ENCODE peak calls at places on chromosomes 7 and 10, in seven cellular contexts. A is HCT116, P is HepG2, R is H1, F is K562, I is GM12878, N is SK-N-SH. Q is an unnamed sample.

GRCh38 chr7:51577390-51577789 is 260.8 kb upstream of the COBL start:
- DNase-seq in A (no peak), P (no peak), R (no peak), F (no peak), I (no peak), N (no peak), Q (no peak)

GRCh38 chr7:116691664-116692063 is 19.7 kb downstream of the MET start:
- DNase-seq in A (no peak), P (peak), R (no peak), F (no peak), I (no peak), N (no peak), Q (no peak)

GRCh38 chr10:35690534-35690933 is 48.4 kb upstream of the FZD8 start:
- DNase-seq in A (no peak), P (peak), R (no peak), F (no peak), I (no peak), N (no peak), Q (peak)

GRCh38 chr7:101420436-101420835 is 57.8 kb downstream of the COL26A1 start:
- DNase-seq in A (no peak), P (no peak), R (peak), F (peak), I (no peak), N (peak), Q (peak)

GRCh38 chr7:28921822-28922221 is 36.3 kb downstream of the TRIL start:
- DNase-seq in A (peak), P (peak), R (no peak), F (peak), I (no peak), N (peak), Q (peak)

GRCh38 chr7:128003179-128003578 is 28.1 kb downstream of the LRRC4 start:
- DNase-seq in A (no peak), P (no peak), R (no peak), F (no peak), I (no peak), N (no peak), Q (no peak)

GRCh38 chr7:55526329-55526728 is 46.0 kb downstream of the VOPP1 start:
- DNase-seq in A (no peak), P (no peak), R (no peak), F (no peak), I (no peak), N (no peak), Q (no peak)

GRCh38 chr7:47779341-47779771 is 168.9 kb downstream of the PKD1L1 start:
- DNase-seq in A (no peak), P (no peak), R (no peak), F (no peak), I (no peak), N (no peak), Q (no peak)

GRCh38 chr7:5497158-5498103 is 73.8 kb upstream of the TNRC18 start:
- DNase-seq in A (no peak), P (no peak), R (no peak), F (peak), I (no peak), N (peak), Q (peak)

GRCh38 chr10:32207544-32207943 is 139.4 kb downstream of the EPC1 start:
- DNase-seq in A (peak), P (peak), R (peak), F (peak), I (no peak), N (peak), Q (peak)

GRCh38 chr10:132239126-132240031 is 52.6 kb downstream of the DPYSL4 start:
- DNase-seq in A (no peak), P (no peak), R (no peak), F (no peak), I (no peak), N (peak), Q (no peak)

GRCh38 chr10:72757712-72758111 is 65.8 kb downstream of the MCU start:
- DNase-seq in A (no peak), P (no peak), R (no peak), F (no peak), I (no peak), N (no peak), Q (no peak)

GRCh38 chr10:93245772-93246171 is 172.1 kb downstream of the CYP26A1 start:
- DNase-seq in A (no peak), P (no peak), R (no peak), F (no peak), I (no peak), N (no peak), Q (no peak)

GRCh38 chr7:69373171-69374035 is 224.9 kb upstream of the AUTS2 start:
- DNase-seq in A (no peak), P (no peak), R (no peak), F (no peak), I (no peak), N (no peak), Q (no peak)

GRCh38 chr7:103632972-103633371 is 187.0 kb upstream of the SLC26A5 start:
- DNase-seq in A (no peak), P (no peak), R (no peak), F (no peak), I (no peak), N (no peak), Q (no peak)

GRCh38 chr7:102814025-102814471 is 65.2 kb downstream of the FAM185A start:
- DNase-seq in A (no peak), P (no peak), R (no peak), F (no peak), I (no peak), N (no peak), Q (no peak)

GRCh38 chr10:61404771-61405170 is 48.4 kb downstream of the TMEM26 start:
- DNase-seq in A (no peak), P (no peak), R (no peak), F (no peak), I (no peak), N (no peak), Q (no peak)

GRCh38 chr7:25849361-25850184 is 302.4 kb upstream of the NFE2L3 start:
- DNase-seq in A (no peak), P (peak), R (no peak), F (peak), I (no peak), N (no peak), Q (no peak)

DNA sequence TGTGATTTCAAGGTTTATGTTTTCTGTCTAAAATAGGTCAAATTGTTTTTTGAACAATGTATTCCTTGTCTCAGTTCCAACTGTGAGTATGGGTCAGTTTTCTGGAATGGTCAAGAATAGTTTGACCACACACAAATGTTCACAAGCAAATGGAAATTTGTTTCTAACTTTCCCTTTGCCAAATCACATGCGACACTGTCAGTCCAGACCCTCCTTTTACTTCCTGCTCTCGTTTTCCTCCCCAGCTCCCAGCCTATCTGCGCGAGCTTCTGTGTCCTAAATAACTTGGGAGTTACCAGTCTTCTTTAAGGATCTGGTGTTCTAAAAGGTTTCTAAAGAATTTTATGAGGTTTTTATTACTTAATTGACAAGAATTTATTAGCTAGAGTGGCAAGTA is 266.0 kb upstream of the KLF6 start:
- DNase-seq in A (no peak), P (no peak), R (no peak), F (no peak), I (no peak), N (no peak), Q (peak)
- TF ChIP-seq JUND in A (no peak), P (no peak), R (no peak), F (no peak), I (no peak), N (no peak), Q (no peak)

GRCh38 chr7:143900230-143900766 is 1.7 kb downstream of the TCAF1 start:
- DNase-seq in A (no peak), P (peak), R (no peak), F (no peak), I (no peak), N (no peak), Q (no peak)
- TF ChIP-seq JUND in A (no peak), P (peak), R (no peak), F (no peak), I (no peak), N (no peak), Q (no peak)

DNA sequence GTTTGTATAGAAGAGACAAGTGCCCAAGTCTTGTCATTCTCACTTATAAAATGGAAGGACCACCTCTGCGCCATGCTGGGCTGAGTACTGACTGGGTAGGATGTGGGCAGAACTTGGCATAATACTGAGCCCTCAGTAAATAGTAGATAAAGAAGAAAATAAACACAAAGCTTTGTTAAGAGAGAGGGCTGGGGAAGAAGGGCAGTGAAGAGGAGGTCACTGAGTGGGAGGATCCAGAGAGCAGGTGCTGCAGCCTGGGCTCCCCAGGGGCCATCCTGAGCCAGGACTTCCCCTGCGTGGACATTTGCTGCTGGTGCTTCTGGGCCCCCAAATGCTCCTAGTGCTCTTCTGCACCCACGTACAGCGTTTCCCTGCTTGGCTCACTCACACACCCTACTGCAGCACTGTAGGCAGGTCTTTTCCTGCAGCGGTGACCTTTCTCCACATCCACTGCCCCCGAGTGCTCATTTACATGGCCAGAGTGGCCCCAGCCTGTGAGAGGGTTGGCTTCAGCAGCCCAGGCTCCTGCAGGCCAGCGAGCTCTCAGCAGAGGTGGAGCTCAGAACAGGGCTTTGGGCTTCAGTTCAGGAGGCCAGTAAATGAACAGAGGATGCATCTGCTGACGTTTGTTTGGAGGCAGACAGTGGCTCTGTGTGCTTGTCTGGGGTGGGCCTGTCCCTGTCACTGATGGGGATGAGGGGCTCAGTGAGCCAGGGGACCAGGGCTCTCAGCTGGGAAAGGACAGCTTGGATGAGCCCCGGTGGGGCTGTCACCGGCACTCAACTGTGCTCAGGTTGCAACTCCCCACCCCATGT is 164.6 kb downstream of the ADARB2 start:
- DNase-seq in A (no peak), P (no peak), R (no peak), F (no peak), I (no peak), N (no peak), Q (no peak)
- TF ChIP-seq JUND in A (no peak), P (no peak), R (no peak), F (no peak), I (no peak), N (no peak), Q (no peak)

GRCh38 chr10:8595140-8595539 is 540.7 kb downstream of the GATA3 start:
- DNase-seq in A (no peak), P (no peak), R (no peak), F (no peak), I (no peak), N (no peak), Q (no peak)
- TF ChIP-seq JUND in A (no peak), P (no peak), R (no peak), F (no peak), I (no peak), N (no peak), Q (no peak)

DNA sequence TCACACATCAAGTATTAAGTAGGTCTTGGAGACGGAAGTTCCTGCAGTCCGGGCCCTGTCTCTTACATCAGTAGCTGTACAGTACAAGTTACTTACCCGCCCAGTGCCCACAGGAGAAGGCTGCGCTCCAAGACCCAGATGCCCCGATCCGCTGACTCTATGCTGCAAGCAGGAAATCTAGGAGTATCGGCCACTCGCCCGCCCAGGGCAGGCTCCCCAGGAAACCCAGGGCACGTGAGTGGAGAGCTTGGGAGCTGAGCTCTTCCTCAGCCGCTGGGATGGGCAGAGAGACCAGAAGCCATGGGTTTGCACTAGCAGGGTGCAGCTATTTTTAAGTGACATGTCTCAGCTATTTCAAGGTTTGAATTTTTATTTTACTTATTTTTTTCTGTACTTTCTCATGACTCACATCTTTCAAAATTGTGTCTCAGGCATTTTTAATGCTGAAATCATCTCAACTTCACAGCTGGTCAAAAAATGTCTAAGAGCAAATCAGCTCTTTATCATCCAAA is 1.9 kb upstream of the GPER1 start:
- DNase-seq in A (no peak), P (no peak), R (no peak), F (no peak), I (no peak), N (no peak), Q (no peak)
- TF ChIP-seq JUND in A (no peak), P (no peak), R (no peak), F (no peak), I (no peak), N (no peak), Q (no peak)

GRCh38 chr10:13412894-13413293 is 64.8 kb upstream of the SEPHS1 start:
- DNase-seq in A (no peak), P (no peak), R (no peak), F (no peak), I (no peak), N (no peak), Q (no peak)

GRCh38 chr10:13417459-13418126 is 69.5 kb upstream of the SEPHS1 start:
- DNase-seq in A (no peak), P (no peak), R (no peak), F (peak), I (no peak), N (no peak), Q (no peak)

GRCh38 chr10:13414137-13414536 is 66.0 kb upstream of the SEPHS1 start:
- DNase-seq in A (no peak), P (no peak), R (no peak), F (no peak), I (no peak), N (no peak), Q (no peak)

GRCh38 chr10:13416760-13417159 is 68.7 kb upstream of the SEPHS1 start:
- DNase-seq in A (no peak), P (no peak), R (no peak), F (no peak), I (no peak), N (no peak), Q (no peak)

DNA sequence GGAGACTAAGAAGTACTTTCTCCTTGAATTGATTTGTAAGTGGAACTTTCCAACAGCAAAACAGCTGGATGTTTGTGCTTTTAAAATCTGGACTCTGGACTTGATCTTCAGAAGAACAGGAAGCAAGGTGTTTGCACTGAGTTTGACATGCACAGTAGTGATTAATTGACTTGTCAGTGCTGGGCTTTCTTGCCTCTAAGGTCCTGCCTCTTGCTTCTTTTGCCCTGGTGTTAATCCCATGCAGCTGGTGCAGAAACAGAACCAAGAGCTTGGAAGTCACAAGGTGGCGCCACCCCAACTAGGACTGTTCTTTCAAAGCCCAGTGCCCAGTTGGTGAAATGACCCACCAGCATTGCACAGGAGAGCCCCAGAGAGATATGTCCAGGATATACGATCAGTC is 66.8 kb upstream of the SEPHS1 start:
- DNase-seq in A (peak), P (peak), R (peak), F (peak), I (no peak), N (peak), Q (peak)
- TF ChIP-seq JUND in A (no peak), P (no peak), R (no peak), F (no peak), I (no peak), N (no peak), Q (no peak)

GRCh38 chr10:71649631-71650030 is 69.9 kb downstream of the C10orf105 start:
- DNase-seq in A (no peak), P (no peak), R (no peak), F (no peak), I (no peak), N (no peak), Q (peak)
- TF ChIP-seq JUND in A (no peak), P (no peak), R (no peak), F (no peak), I (no peak), N (no peak), Q (no peak)

DNA sequence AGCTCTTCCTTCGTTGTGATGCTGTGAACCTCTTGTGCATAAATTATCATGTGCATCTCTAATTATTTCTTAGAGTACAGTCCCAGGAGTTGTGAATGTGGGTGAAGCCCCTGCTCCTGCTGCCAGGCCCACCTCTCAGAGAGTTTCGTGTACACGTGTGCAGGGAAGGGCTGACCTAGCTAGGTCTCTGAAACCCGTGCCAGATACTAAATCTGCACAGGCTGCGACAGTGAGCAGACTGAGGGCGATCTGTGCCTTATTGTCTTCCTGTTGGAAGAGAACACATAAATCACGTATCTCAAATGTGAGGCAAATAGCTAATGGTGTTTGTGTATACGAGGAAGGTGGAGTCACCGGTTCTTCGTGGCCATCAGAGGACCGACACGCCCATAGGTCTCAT is 71.8 kb upstream of the DNAJB6 start:
- DNase-seq in A (no peak), P (no peak), R (no peak), F (no peak), I (no peak), N (no peak), Q (no peak)
- TF ChIP-seq JUND in A (no peak), P (no peak), R (no peak), F (no peak), I (no peak), N (no peak), Q (no peak)

GRCh38 chr7:79965946-79966345 is 168.7 kb upstream of the GNAI1 start:
- DNase-seq in A (no peak), P (no peak), R (no peak), F (no peak), I (no peak), N (no peak), Q (no peak)
- TF ChIP-seq JUND in A (no peak), P (no peak), R (no peak), F (no peak), I (no peak), N (no peak), Q (no peak)